ENCODE peak calls at places on chromosomes 4 and X, in six cellular contexts. A, T, G, W, F and Q are unnamed samples.

GRCh38 chrX:119488749-119489148 is 20.5 kb downstream of the SLC25A5 start:
- DNase-seq in T (no peak), W (peak; percentile 53), A (peak; percentile 23), G (peak; percentile 70), F (peak; percentile 28), Q (peak; percentile 38)

GRCh38 chr4:94595880-94596483 is 144.2 kb downstream of the PDLIM5 start:
- DNase-seq in A (no peak), G (no peak), T (no peak), F (no peak), W (peak; percentile 70), Q (peak; percentile 48)

GRCh38 chr4:126592088-126592487 is 1040.7 kb upstream of the INTU start:
- DNase-seq in A (no peak), T (no peak), F (no peak), G (no peak), W (no peak), Q (no peak)

GRCh38 chr4:54678826-54679225 is 21.1 kb downstream of the KIT start:
- DNase-seq in T (no peak), W (no peak), G (no peak), F (no peak), A (no peak), Q (no peak)

GRCh38 chr4:6179362-6179761 is 21.0 kb downstream of the JAKMIP1 start:
- DNase-seq in G (no peak), F (no peak), T (no peak), A (no peak), W (no peak), Q (no peak)

GRCh38 chr4:161554372-161554990 is 609.3 kb downstream of the FSTL5 start:
- DNase-seq in G (no peak), T (no peak), F (no peak), A (no peak), W (peak; percentile 20), Q (no peak)

GRCh38 chrX:130393451-130394074 is 8.1 kb upstream of the GPR119 start:
- DNase-seq in W (peak; percentile 62), T (no peak), A (peak; percentile 50), F (no peak), G (peak; percentile 45), Q (peak; percentile 43)

GRCh38 chr4:14871676-14872430 is 130.4 kb upstream of the CPEB2 start:
- DNase-seq in T (no peak), G (peak; percentile 30), A (peak; percentile 37), F (no peak), W (no peak), Q (no peak)

GRCh38 chr4:179927473-179927872 is 2315.7 kb upstream of the TENM3 start:
- DNase-seq in G (no peak), F (no peak), A (no peak), W (no peak), T (no peak), Q (no peak)

GRCh38 chrX:39652336-39652735 is 445.4 kb downstream of the BCOR start:
- DNase-seq in T (no peak), G (no peak), A (peak; percentile 10), F (no peak), W (no peak), Q (no peak)

GRCh38 chr4:87492617-87493016 is 36.6 kb downstream of the SPARCL1 start:
- DNase-seq in T (peak; percentile 80), F (no peak), A (no peak), G (peak; percentile 23), W (no peak), Q (no peak)

GRCh38 chr4:73520821-73521220 is 39.3 kb downstream of the AFM start:
- DNase-seq in A (no peak), T (peak; percentile 64), F (no peak), G (no peak), W (peak; percentile 69), Q (no peak)

GRCh38 chr4:102180080-102180479 is 165.2 kb downstream of the SLC39A8 start:
- DNase-seq in A (no peak), G (no peak), F (no peak), T (no peak), W (no peak), Q (no peak)

GRCh38 chr4:144894525-144894924 is 203.5 kb downstream of the ANAPC10 start:
- DNase-seq in T (peak; percentile 74), F (no peak), W (peak; percentile 28), A (no peak), G (peak; percentile 14), Q (peak; percentile 16)

GRCh38 chrX:11908371-11908770 is 150.3 kb downstream of the MSL3 start:
- DNase-seq in F (no peak), A (peak; percentile 9), W (no peak), G (no peak), T (no peak), Q (peak; percentile 3)

GRCh38 chrX:10050481-10050880 is 83.3 kb downstream of the CLDN34 start:
- DNase-seq in T (no peak), F (no peak), W (no peak), A (peak; percentile 17), G (no peak), Q (no peak)

GRCh38 chrX:6067600-6067999 is 161.1 kb downstream of the NLGN4X start:
- DNase-seq in G (no peak), T (no peak), F (no peak), A (no peak), W (no peak), Q (no peak)

GRCh38 chr4:96736352-96736889 is 896.5 kb downstream of the PDHA2 start:
- DNase-seq in F (no peak), T (no peak), G (no peak), A (no peak), W (peak; percentile 0), Q (no peak)

GRCh38 chr4:108861339-108861738 is 98.5 kb upstream of the ETNPPL start:
- DNase-seq in G (no peak), W (no peak), A (peak; percentile 27), F (no peak), T (no peak), Q (no peak)

GRCh38 chrX:151009582-151009981 is 26.4 kb downstream of the HMGB3 start:
- DNase-seq in F (no peak), T (no peak), G (no peak), A (no peak), W (no peak), Q (no peak)

GRCh38 chrX:151006410-151007109 is 23.4 kb downstream of the HMGB3 start:
- DNase-seq in G (no peak), T (no peak), W (no peak), A (no peak), F (no peak), Q (no peak)

GRCh38 chrX:151000901-151001301 is 17.8 kb downstream of the HMGB3 start:
- DNase-seq in W (peak; percentile 45), A (no peak), G (no peak), F (no peak), T (no peak), Q (no peak)

DNA sequence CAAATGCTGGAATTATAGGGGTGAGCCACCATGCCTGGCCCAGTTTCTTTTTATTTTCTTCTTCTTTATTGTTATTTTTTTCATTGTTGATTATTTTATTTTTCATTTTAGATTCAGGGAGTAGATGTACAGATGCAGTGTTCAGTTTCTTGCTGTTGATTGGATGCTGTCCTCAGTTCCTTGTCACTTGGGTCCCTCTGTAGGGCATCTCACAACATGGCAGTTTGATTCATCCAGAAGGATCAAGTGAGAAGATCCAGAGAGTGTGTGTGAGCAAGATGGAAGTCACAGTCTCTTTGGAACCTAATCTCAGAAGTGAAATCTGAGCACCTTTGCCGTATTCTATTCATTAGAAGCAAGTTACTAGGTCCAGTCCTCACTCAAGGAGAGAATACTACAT is 20.9 kb downstream of the HMGB3 start:
- DNase-seq in W (peak; percentile 32), T (no peak), A (no peak), F (no peak), G (no peak), Q (peak; percentile 25)
- TF ChIP-seq CTCF in W (peak; percentile 44), T (no peak), A (no peak), F (no peak), G (no peak), Q (peak; percentile 37)

DNA sequence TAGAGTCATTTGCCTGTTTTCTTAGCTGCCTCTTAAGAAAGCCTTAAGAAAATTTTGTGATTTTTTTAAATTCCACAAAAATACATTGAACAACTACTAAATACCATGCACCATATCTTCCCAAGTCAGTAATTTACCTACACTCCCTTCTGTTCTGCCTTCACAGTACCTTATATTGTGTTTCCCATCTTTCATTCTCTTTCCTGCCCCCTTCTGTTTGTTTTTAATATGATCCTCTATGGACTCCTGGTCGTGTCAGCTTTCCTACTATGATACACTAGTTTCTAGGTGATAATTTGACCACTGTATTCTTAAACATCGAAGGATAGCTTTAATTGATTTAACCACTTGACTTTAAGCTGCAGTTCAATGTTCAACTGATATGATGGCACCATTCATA is 297.7 kb upstream of the HAND2 start:
- DNase-seq in W (no peak), A (no peak), G (no peak), T (no peak), F (no peak), Q (no peak)
- TF ChIP-seq CTCF in W (peak; percentile 33), A (no peak), G (no peak), T (no peak), F (no peak), Q (no peak)

GRCh38 chr4:3075652-3075981 is 1.1 kb downstream of the HTT start:
- DNase-seq in A (no peak), F (no peak), G (no peak), T (no peak), W (no peak), Q (no peak)

GRCh38 chr4:3071811-3072210 is 2.5 kb downstream of the HTT-AS start:
- DNase-seq in A (no peak), T (no peak), G (no peak), W (peak; percentile 57), F (no peak), Q (peak; percentile 24)

GRCh38 chr4:3074846-3075651 is 568 bp downstream of the HTT start:
- DNase-seq in T (peak; percentile 73), G (peak; percentile 48), W (peak; percentile 54), A (peak; percentile 70), F (peak; percentile 24), Q (peak; percentile 58)

GRCh38 chr4:3073158-3074077 is 920 bp downstream of the HTT-AS start:
- DNase-seq in W (no peak), T (peak; percentile 70), A (peak; percentile 27), F (peak; percentile 39), G (no peak), Q (no peak)

DNA sequence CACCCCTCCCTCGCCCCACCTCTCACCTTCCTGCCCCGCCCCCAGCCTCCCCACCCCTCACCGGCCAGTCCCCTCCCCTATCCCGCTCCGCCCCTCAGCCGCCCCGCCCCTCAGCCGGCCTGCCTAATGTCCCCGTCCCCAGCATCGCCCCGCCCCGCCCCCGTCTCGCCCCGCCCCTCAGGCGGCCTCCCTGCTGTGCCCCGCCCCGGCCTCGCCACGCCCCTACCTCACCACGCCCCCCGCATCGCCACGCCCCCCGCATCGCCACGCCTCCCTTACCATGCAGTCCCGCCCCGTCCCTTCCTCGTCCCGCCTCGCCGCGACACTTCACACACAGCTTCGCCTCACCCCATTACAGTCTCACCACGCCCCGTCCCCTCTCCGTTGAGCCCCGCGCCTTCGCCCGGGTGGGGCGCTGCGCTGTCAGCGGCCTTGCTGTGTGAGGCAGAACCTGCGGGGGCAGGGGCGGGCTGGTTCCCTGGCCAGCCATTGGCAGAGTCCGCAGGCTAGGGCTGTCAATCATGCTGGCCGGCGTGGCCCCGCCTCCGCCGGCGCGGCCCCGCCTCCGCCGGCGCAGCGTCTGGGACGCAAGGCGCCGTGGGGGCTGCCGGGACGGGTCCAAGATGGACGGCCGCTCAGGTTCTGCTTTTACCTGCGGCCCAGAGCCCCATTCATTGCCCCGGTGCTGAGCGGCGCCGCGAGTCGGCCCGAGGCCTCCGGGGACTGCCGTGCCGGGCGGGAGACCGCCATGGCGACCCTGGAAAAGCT is at the start of the genes HTT and HTT-AS:
- DNase-seq in F (peak; percentile 97), G (peak; percentile 98), T (peak; percentile 98), W (peak; percentile 93), A (peak; percentile 98), Q (peak; percentile 89)
- TF ChIP-seq CTCF in F (peak; percentile 40), G (peak; percentile 41), T (no peak), W (no peak), A (no peak), Q (peak; percentile 23)

GRCh38 chr4:173002840-173003561 is 165.6 kb upstream of the GALNT7 start:
- DNase-seq in F (no peak), G (no peak), T (no peak), W (no peak), A (no peak), Q (no peak)
- TF ChIP-seq CTCF in F (no peak), G (no peak), T (no peak), W (no peak), A (no peak), Q (no peak)